ENCODE peak calls at places on chromosomes 3 and 15, in eight cellular contexts. S is psoas muscle; M is heart left ventricle; Y is neural progenitor cell; P is suprapubic skin; V is fibroblast of lung; Q is CD8-positive, alpha-beta T cell; B is cardiac muscle cell. N is an unnamed sample. For H3K9me3, the result is how much of the 10 kb centered on the place peaks cover.

GRCh38 chr15:70892912-70893560 is 410 bp downstream of the LRRC49 start:
- DNase-seq in M (peak), Q (no peak), B (peak), S (no peak), P (no peak), Y (peak), V (peak), N (no peak)

GRCh38 chr3:49020335-49021212 is 1.3 kb upstream of the NDUFAF3 start:
- DNase-seq in Y (peak), Q (no peak), P (peak), M (peak), S (peak), V (no peak), B (peak), N (peak)

GRCh38 chr3:160392798-160393197 is 6.2 kb downstream of the IFT80 start:
- DNase-seq in Y (no peak), S (no peak), B (no peak), M (no peak), Q (no peak), P (no peak), V (no peak), N (no peak)

GRCh38 chr3:51942603-51943450 is 664 bp downstream of the PARP3 start:
- DNase-seq in Q (peak), Y (no peak), P (peak), V (peak), M (peak), S (peak), B (no peak), N (peak)

GRCh38 chr15:47384316-47384715 is 333.0 kb upstream of the SEMA6D start:
- DNase-seq in M (peak), Q (no peak), P (no peak), V (peak), Y (peak), B (peak), S (peak), N (no peak)

GRCh38 chr3:110296885-110297284 is 774.7 kb upstream of the NECTIN3 start:
- DNase-seq in Q (no peak), B (no peak), S (no peak), P (no peak), M (no peak), V (peak), Y (no peak), N (no peak)

GRCh38 chr3:167958141-167958540 is 137.6 kb downstream of the GOLIM4 start:
- DNase-seq in V (peak), B (no peak), Y (no peak), S (no peak), Q (no peak), M (no peak), P (no peak), N (no peak)

GRCh38 chr3:31246293-31247062 is 286.2 kb upstream of the STT3B start:
- DNase-seq in S (no peak), P (no peak), Q (no peak), Y (no peak), B (no peak), V (no peak), M (no peak), N (no peak)

GRCh38 chr15:31438601-31439265 is 112.1 kb downstream of the KLF13 start:
- DNase-seq in M (no peak), S (no peak), B (no peak), Q (no peak), Y (no peak), P (peak), V (no peak), N (no peak)

GRCh38 chr15:82312611-82313349 is 36.5 kb downstream of the GOLGA6L10 start:
- DNase-seq in B (no peak), V (peak), M (no peak), Q (no peak), Y (no peak), S (no peak), P (peak), N (no peak)

GRCh38 chr15:42010434-42010833 is 10.4 kb downstream of the PLA2G4E start:
- DNase-seq in V (no peak), Y (no peak), M (no peak), P (no peak), B (no peak), S (no peak), Q (no peak), N (no peak)

GRCh38 chr3:101902041-101902440 is 52.7 kb downstream of the NFKBIZ start:
- DNase-seq in P (no peak), S (no peak), B (no peak), V (peak), M (no peak), Y (no peak), Q (no peak), N (no peak)

GRCh38 chr3:126704494-126705214 is 614 bp downstream of the CHCHD6 start:
- DNase-seq in Y (peak), V (no peak), Q (no peak), P (no peak), S (no peak), M (no peak), B (no peak), N (no peak)

GRCh38 chr3:128784228-128784627 is 58.2 kb downstream of the RAB7A start:
- DNase-seq in Y (peak), P (no peak), B (peak), M (peak), Q (peak), S (peak), V (no peak), N (no peak)

GRCh38 chr3:127779747-127780146 is 42.6 kb downstream of the MGLL start:
- DNase-seq in M (no peak), B (peak), Q (no peak), Y (no peak), S (no peak), V (no peak), P (no peak), N (no peak)

GRCh38 chr3:118196183-118196582 is 838.5 kb downstream of the IGSF11 start:
- DNase-seq in Y (no peak), Q (no peak), P (no peak), B (no peak), M (no peak), V (no peak), S (no peak), N (no peak)

GRCh38 chr15:50774450-50774849 is 8.9 kb upstream of the SPPL2A start:
- DNase-seq in M (no peak), B (no peak), V (no peak), Y (no peak), Q (peak), S (no peak), P (no peak), N (no peak)

GRCh38 chr3:188947401-188947982 is 224.3 kb upstream of the TPRG1 start:
- DNase-seq in B (peak), P (peak), V (peak), M (peak), Q (no peak), Y (peak), S (peak), N (peak)

GRCh38 chr15:31091531-31091930 is 10.0 kb downstream of the TRPM1 start:
- DNase-seq in Q (no peak), B (no peak), V (peak), P (no peak), M (no peak), Y (no peak), S (no peak), N (no peak)

GRCh38 chr3:48678056-48678455 is 7.7 kb downstream of the NCKIPSD start:
- DNase-seq in P (no peak), Y (no peak), M (no peak), B (no peak), S (no peak), Q (no peak), V (peak), N (no peak)

GRCh38 chr3:46678280-46678679 is 15.2 kb downstream of the ALS2CL start:
- DNase-seq in P (no peak), Y (no peak), M (no peak), S (no peak), V (no peak), B (no peak), Q (no peak), N (peak)

GRCh38 chr15:52233405-52233804 is 42.2 kb upstream of the GNB5 start:
- DNase-seq in S (no peak), M (no peak), P (no peak), Y (no peak), V (no peak), B (no peak), Q (no peak), N (no peak)

DNA sequence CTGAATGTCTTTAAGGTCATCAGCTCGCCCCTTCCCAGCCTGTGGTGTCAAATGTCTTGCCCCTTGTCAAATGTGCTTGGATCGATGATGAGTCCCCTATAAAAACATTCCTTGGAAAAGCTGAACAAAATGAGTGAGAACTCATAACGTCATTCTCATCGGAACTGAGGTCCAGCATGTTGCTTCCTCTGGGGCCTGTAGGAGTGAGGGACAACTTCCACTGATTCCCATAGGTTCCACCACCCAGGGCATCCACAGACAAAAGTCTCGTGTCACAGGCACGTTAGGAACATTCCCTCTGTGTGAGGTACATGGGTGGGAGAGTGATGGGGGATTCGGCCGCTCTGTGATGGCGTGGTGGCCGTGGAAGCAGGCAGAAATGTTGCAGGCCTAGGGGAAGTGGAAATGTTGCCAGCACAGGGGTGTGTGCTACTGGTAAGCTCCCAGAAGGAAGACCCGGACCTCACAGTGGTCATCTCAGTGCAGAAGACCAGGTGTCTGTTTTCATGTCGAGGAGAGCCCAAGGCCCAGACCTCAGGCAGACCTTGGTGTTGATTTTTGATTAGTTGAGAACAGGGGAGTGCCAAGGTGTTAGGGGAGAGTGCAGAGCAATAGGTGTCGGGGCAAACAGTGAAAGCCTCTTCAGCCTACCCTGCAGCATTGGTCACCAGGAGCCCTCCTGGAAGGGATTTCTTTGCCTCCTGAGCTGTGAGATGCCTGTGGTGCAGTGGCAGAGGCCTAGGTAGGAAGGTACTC is 96.8 kb downstream of the SNRPN start:
- DNase-seq in V (no peak), P (no peak), S (no peak), Q (no peak), B (no peak), Y (no peak), M (no peak), N (peak)
- H3K9me3 ChIP-seq in V (under half), P (half or more), S (half or more), Q (half or more), B (under half), Y (under half), M (half or more), N (under half)

GRCh38 chr3:37990527-37990926 is at the start of gene VILL:
- DNase-seq in Y (no peak), Q (no peak), S (no peak), M (no peak), P (peak), V (no peak), B (no peak), N (peak)
- TF ChIP-seq CTCF in Y (no peak), Q (no peak), S (no peak), M (no peak), P (no peak), V (no peak), B (no peak), N (no peak)

DNA sequence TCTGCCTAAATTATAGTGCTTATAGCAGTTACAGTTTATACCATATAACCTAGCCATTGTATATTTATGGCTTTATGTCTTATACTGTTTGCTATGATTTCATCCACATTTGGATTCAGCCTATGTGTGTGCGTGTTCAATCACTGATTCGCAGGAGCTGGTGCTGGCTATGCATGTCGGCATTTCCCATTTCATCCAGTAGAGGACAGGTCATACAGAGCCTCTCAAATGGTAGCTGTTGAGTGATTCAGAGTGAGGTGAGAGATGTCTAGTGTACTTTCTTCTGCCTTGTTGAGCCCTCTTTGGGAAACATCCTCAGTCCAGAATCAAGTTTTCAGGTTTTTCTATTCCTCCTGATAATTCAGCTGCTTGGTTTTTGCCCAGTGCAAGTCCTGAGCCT is 76.1 kb downstream of the FRMD4B start:
- DNase-seq in Y (peak), B (peak), V (peak), P (no peak), S (no peak), Q (no peak), M (no peak), N (no peak)
- H3K9me3 ChIP-seq in Y (under half), B (under half), V (under half), P (under half), S (under half), Q (under half), M (under half), N (under half)

DNA sequence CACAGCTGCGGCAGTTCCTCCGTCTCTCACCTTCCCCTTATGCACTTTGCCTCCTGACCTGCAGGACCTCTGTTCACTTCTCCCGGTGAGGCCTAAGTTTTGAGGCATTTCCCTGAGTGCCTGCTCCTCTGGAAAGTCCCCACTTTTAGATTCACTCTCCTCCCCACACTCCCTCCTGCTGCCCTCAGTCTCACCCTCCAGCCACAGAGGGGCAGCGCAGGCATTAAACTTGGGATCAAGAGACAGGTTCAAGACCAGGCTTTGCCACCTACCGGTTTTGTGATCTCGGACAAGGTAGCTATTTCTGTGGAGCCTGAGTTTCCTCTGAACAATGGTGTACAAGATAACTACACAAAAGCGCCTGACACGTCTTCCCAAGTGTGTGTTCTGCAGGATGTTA is 19.4 kb downstream of the SLC6A11 start:
- DNase-seq in P (no peak), M (no peak), Y (no peak), Q (no peak), V (no peak), B (no peak), S (no peak), N (no peak)
- TF ChIP-seq CTCF in P (no peak), M (no peak), Y (no peak), Q (no peak), V (no peak), B (no peak), S (no peak), N (no peak)

GRCh38 chr3:58963928-58964497 is 85.8 kb downstream of the CFAP20DC start:
- DNase-seq in V (peak), M (no peak), P (no peak), S (no peak), Q (no peak), B (no peak), Y (no peak), N (no peak)
- H3K9me3 ChIP-seq in V (under half), M (under half), P (under half), S (under half), Q (under half), B (under half), Y (under half), N (under half)

GRCh38 chr3:100609305-100609704 is at the start of gene ADGRG7:
- DNase-seq in Q (no peak), Y (no peak), M (no peak), B (no peak), P (no peak), V (no peak), S (no peak), N (no peak)

GRCh38 chr3:100605358-100605757 is 4.0 kb upstream of the ADGRG7 start:
- DNase-seq in M (no peak), B (no peak), S (no peak), Y (peak), V (no peak), P (no peak), Q (no peak), N (no peak)

GRCh38 chr3:100603449-100603848 is 6.0 kb upstream of the ADGRG7 start:
- DNase-seq in M (no peak), Y (peak), S (no peak), B (peak), V (peak), Q (no peak), P (no peak), N (no peak)

GRCh38 chr3:100609963-100610362 is 562 bp downstream of the ADGRG7 start:
- DNase-seq in V (no peak), P (no peak), Q (no peak), M (no peak), B (no peak), Y (no peak), S (no peak), N (no peak)

GRCh38 chr3:100606894-100607512 is 2.4 kb upstream of the ADGRG7 start:
- DNase-seq in S (no peak), Q (no peak), B (no peak), V (no peak), P (no peak), M (no peak), Y (no peak), N (no peak)
- TF ChIP-seq CTCF in S (no peak), Q (no peak), B (no peak), V (no peak), P (no peak), M (no peak), Y (no peak), N (no peak)

GRCh38 chr3:6041894-6042293 is 819.0 kb upstream of the GRM7 start:
- DNase-seq in B (no peak), Y (no peak), S (no peak), P (no peak), V (no peak), M (no peak), Q (no peak), N (no peak)
- H3K9me3 ChIP-seq in B (under half), Y (under half), S (under half), P (under half), V (under half), M (under half), Q (under half), N (under half)